ENCODE peak calls at places on chromosomes 11 and 22, in six cellular contexts. One of them, this sample, is unnamed.
A peak's percentile ranks its signal among the peaks of the same experiment; 100 is the strongest.

GRCh38 chr11:27861706-27862430 is 161.6 kb upstream of the BDNF start:
- DNase-seq in bronchial epithelial cell: peak; percentile 88
- DNase-seq in cardiac muscle cell: no peak
- DNase-seq in Panc1: no peak
- DNase-seq in stomach: no peak
- DNase-seq in lower lobe of right lung: no peak
- DNase-seq in this sample: peak; percentile 52

GRCh38 chr11:69471329-69472052 is 10.0 kb upstream of the LINC01488 start:
- DNase-seq in bronchial epithelial cell: no peak
- DNase-seq in cardiac muscle cell: no peak
- DNase-seq in lower lobe of right lung: peak; percentile 31
- DNase-seq in Panc1: no peak
- DNase-seq in stomach: no peak
- DNase-seq in this sample: no peak

GRCh38 chr22:46029574-46030200 is 52.7 kb upstream of the WNT7B start:
- DNase-seq in stomach: no peak
- DNase-seq in bronchial epithelial cell: no peak
- DNase-seq in lower lobe of right lung: peak; percentile 12
- DNase-seq in Panc1: no peak
- DNase-seq in cardiac muscle cell: no peak
- DNase-seq in this sample: no peak

GRCh38 chr11:77340501-77340900 is 39.0 kb upstream of the GDPD4 start:
- DNase-seq in stomach: no peak
- DNase-seq in Panc1: no peak
- DNase-seq in bronchial epithelial cell: no peak
- DNase-seq in lower lobe of right lung: no peak
- DNase-seq in cardiac muscle cell: no peak
- DNase-seq in this sample: no peak

GRCh38 chr11:121249039-121249663 is 43.4 kb upstream of the SC5D start:
- DNase-seq in cardiac muscle cell: peak; percentile 53
- DNase-seq in Panc1: peak; percentile 17
- DNase-seq in stomach: no peak
- DNase-seq in lower lobe of right lung: no peak
- DNase-seq in bronchial epithelial cell: peak; percentile 65
- DNase-seq in this sample: no peak

GRCh38 chr11:130431337-130431773 is 2.9 kb upstream of the ADAMTS8 start:
- DNase-seq in cardiac muscle cell: peak; percentile 87
- DNase-seq in Panc1: no peak
- DNase-seq in bronchial epithelial cell: peak; percentile 68
- DNase-seq in lower lobe of right lung: peak; percentile 74
- DNase-seq in stomach: peak; percentile 83
- DNase-seq in this sample: no peak

GRCh38 chr11:3087821-3088800 is 30.9 kb upstream of the CARS1 start:
- DNase-seq in Panc1: no peak
- DNase-seq in cardiac muscle cell: no peak
- DNase-seq in stomach: no peak
- DNase-seq in bronchial epithelial cell: peak; percentile 47
- DNase-seq in lower lobe of right lung: no peak
- DNase-seq in this sample: no peak

GRCh38 chr11:57406337-57406904 is 16.0 kb upstream of the PRG2 start:
- DNase-seq in stomach: no peak
- DNase-seq in bronchial epithelial cell: peak; percentile 20
- DNase-seq in cardiac muscle cell: no peak
- DNase-seq in Panc1: no peak
- DNase-seq in lower lobe of right lung: no peak
- DNase-seq in this sample: no peak

GRCh38 chr11:85752201-85752889 is 58.6 kb downstream of the SYTL2 start:
- DNase-seq in bronchial epithelial cell: no peak
- DNase-seq in cardiac muscle cell: no peak
- DNase-seq in Panc1: no peak
- DNase-seq in lower lobe of right lung: no peak
- DNase-seq in stomach: no peak
- DNase-seq in this sample: no peak

GRCh38 chr22:35258144-35258988 is 1.1 kb downstream of the HMGXB4 start:
- DNase-seq in bronchial epithelial cell: peak; percentile 21
- DNase-seq in stomach: no peak
- DNase-seq in lower lobe of right lung: no peak
- DNase-seq in cardiac muscle cell: peak; percentile 30
- DNase-seq in Panc1: no peak
- DNase-seq in this sample: no peak

GRCh38 chr22:46122511-46122971 is 27.8 kb upstream of the PPARA start:
- DNase-seq in stomach: peak; percentile 76
- DNase-seq in lower lobe of right lung: peak; percentile 84
- DNase-seq in cardiac muscle cell: peak; percentile 80
- DNase-seq in Panc1: no peak
- DNase-seq in bronchial epithelial cell: no peak
- DNase-seq in this sample: no peak

GRCh38 chr11:96015911-96016565 is 92.1 kb upstream of the MTMR2 start:
- DNase-seq in stomach: no peak
- DNase-seq in bronchial epithelial cell: no peak
- DNase-seq in Panc1: no peak
- DNase-seq in lower lobe of right lung: no peak
- DNase-seq in cardiac muscle cell: no peak
- DNase-seq in this sample: no peak

GRCh38 chr11:122634507-122634906 is 21.0 kb upstream of the UBASH3B start:
- DNase-seq in lower lobe of right lung: peak; percentile 49
- DNase-seq in stomach: peak; percentile 26
- DNase-seq in bronchial epithelial cell: no peak
- DNase-seq in Panc1: no peak
- DNase-seq in cardiac muscle cell: no peak
- DNase-seq in this sample: peak; percentile 83

GRCh38 chr22:45863981-45864751 is 112.8 kb downstream of the WNT7B start:
- DNase-seq in Panc1: peak; percentile 43
- DNase-seq in lower lobe of right lung: peak; percentile 77
- DNase-seq in stomach: peak; percentile 77
- DNase-seq in bronchial epithelial cell: peak; percentile 78
- DNase-seq in cardiac muscle cell: peak; percentile 60
- DNase-seq in this sample: peak; percentile 14

GRCh38 chr11:46298699-46299424 is 21.4 kb downstream of the CREB3L1 start:
- DNase-seq in stomach: no peak
- DNase-seq in cardiac muscle cell: no peak
- DNase-seq in lower lobe of right lung: no peak
- DNase-seq in bronchial epithelial cell: peak; percentile 90
- DNase-seq in Panc1: no peak
- DNase-seq in this sample: no peak

DNA sequence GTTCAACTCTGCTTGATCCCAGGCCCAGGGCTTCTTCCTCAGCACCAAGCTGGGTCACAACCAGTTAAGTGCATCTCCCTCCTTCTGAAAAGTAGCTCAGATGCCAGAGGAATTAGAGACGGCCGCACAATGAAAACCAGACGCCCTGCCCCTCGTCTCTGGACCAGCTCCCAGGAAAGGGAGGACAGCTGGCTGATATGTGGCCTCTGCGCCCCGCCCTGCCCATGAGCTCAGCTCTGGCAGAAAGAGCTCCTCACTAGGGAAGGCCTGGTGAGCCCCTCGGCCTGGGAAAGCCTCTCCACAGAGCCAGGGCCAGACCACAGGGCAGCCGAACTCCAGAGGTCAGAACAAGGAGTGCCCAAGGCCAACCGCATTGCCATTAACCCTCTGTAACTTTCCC is 18.1 kb upstream of the SCGB1A1 start:
- DNase-seq in lower lobe of right lung: peak; percentile 67
- DNase-seq in Panc1: no peak
- DNase-seq in bronchial epithelial cell: no peak
- DNase-seq in cardiac muscle cell: peak; percentile 42
- DNase-seq in stomach: peak; percentile 54
- DNase-seq in this sample: peak; percentile 37
- TF ChIP-seq CTCF in lower lobe of right lung: no peak
- TF ChIP-seq CTCF in Panc1: no peak
- TF ChIP-seq CTCF in bronchial epithelial cell: no peak
- TF ChIP-seq CTCF in cardiac muscle cell: no peak
- TF ChIP-seq CTCF in stomach: no peak
- TF ChIP-seq CTCF in this sample: no peak

GRCh38 chr22:39992088-39992826 is 2.5 kb upstream of the FAM83F start:
- DNase-seq in cardiac muscle cell: no peak
- DNase-seq in bronchial epithelial cell: no peak
- DNase-seq in Panc1: no peak
- DNase-seq in lower lobe of right lung: no peak
- DNase-seq in stomach: no peak
- DNase-seq in this sample: no peak

GRCh38 chr22:39995346-39996252 is 845 bp downstream of the FAM83F start:
- DNase-seq in Panc1: no peak
- DNase-seq in stomach: peak; percentile 51
- DNase-seq in lower lobe of right lung: no peak
- DNase-seq in bronchial epithelial cell: no peak
- DNase-seq in cardiac muscle cell: no peak
- DNase-seq in this sample: no peak

GRCh38 chr22:39996732-39997131 is 2.0 kb downstream of the FAM83F start:
- DNase-seq in cardiac muscle cell: no peak
- DNase-seq in Panc1: no peak
- DNase-seq in stomach: no peak
- DNase-seq in bronchial epithelial cell: peak; percentile 51
- DNase-seq in lower lobe of right lung: no peak
- DNase-seq in this sample: no peak

GRCh38 chr22:39994046-39994565 is 648 bp upstream of the FAM83F start:
- DNase-seq in lower lobe of right lung: no peak
- DNase-seq in bronchial epithelial cell: peak; percentile 78
- DNase-seq in stomach: no peak
- DNase-seq in cardiac muscle cell: no peak
- DNase-seq in Panc1: no peak
- DNase-seq in this sample: no peak

GRCh38 chr22:39994566-39995345 is at the start of gene FAM83F:
- DNase-seq in Panc1: no peak
- DNase-seq in stomach: peak; percentile 73
- DNase-seq in lower lobe of right lung: peak; percentile 58
- DNase-seq in cardiac muscle cell: no peak
- DNase-seq in bronchial epithelial cell: no peak
- DNase-seq in this sample: no peak
- H3K4me3 ChIP-seq in Panc1: no peak within 1 kb of the TSS
- H3K4me3 ChIP-seq in stomach: peak within 1 kb of the TSS; percentile 52
- H3K4me3 ChIP-seq in lower lobe of right lung: peak within 1 kb of the TSS; percentile 43
- H3K4me3 ChIP-seq in cardiac muscle cell: no peak within 1 kb of the TSS
- H3K4me3 ChIP-seq in bronchial epithelial cell: peak within 1 kb of the TSS; percentile 92
- H3K4me3 ChIP-seq in this sample: no peak within 1 kb of the TSS

DNA sequence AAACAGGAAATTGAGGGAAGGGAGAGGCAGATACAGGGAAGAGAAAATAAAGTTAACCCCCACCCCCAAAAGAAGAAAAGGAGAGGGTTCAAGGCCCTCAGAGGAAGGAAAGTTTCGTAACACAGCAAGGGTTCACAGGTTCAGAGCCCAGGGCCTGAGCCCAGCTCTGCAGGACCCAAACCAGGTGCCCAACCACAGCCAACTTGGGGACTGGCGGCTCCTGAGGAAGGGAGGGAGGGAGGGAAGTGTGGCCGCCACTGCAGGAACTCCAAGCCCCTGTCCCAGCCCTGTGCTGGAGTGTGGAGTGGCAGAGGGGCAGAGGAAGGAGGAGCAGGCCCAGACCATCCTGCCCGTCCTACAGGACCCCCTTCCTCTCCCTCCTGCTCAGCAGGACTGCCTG is 59.2 kb downstream of the ELFN2 start:
- DNase-seq in Panc1: no peak
- DNase-seq in lower lobe of right lung: no peak
- DNase-seq in bronchial epithelial cell: no peak
- DNase-seq in cardiac muscle cell: no peak
- DNase-seq in stomach: no peak
- DNase-seq in this sample: no peak
- TF ChIP-seq CTCF in Panc1: no peak
- TF ChIP-seq CTCF in lower lobe of right lung: no peak
- TF ChIP-seq CTCF in bronchial epithelial cell: no peak
- TF ChIP-seq CTCF in cardiac muscle cell: no peak
- TF ChIP-seq CTCF in stomach: no peak
- TF ChIP-seq CTCF in this sample: no peak

GRCh38 chr11:48002565-48002964 is 22.2 kb downstream of the PTPRJ start:
- DNase-seq in Panc1: no peak
- DNase-seq in cardiac muscle cell: no peak
- DNase-seq in stomach: no peak
- DNase-seq in bronchial epithelial cell: no peak
- DNase-seq in lower lobe of right lung: peak; percentile 9
- DNase-seq in this sample: no peak
- H3K4me3 ChIP-seq in Panc1: no peak overlapping the region
- H3K4me3 ChIP-seq in cardiac muscle cell: no peak overlapping the region
- H3K4me3 ChIP-seq in stomach: no peak overlapping the region
- H3K4me3 ChIP-seq in bronchial epithelial cell: no peak overlapping the region
- H3K4me3 ChIP-seq in lower lobe of right lung: no peak overlapping the region
- H3K4me3 ChIP-seq in this sample: no peak overlapping the region

GRCh38 chr22:20018001-20018400 is 1.4 kb upstream of the ARVCF start:
- DNase-seq in bronchial epithelial cell: no peak
- DNase-seq in cardiac muscle cell: no peak
- DNase-seq in stomach: no peak
- DNase-seq in Panc1: no peak
- DNase-seq in lower lobe of right lung: no peak
- DNase-seq in this sample: no peak

GRCh38 chr22:20017622-20017958 is 967 bp upstream of the ARVCF start:
- DNase-seq in lower lobe of right lung: no peak
- DNase-seq in cardiac muscle cell: no peak
- DNase-seq in bronchial epithelial cell: no peak
- DNase-seq in stomach: no peak
- DNase-seq in Panc1: no peak
- DNase-seq in this sample: no peak

GRCh38 chr22:20015971-20016733 is 471 bp downstream of the ARVCF start:
- DNase-seq in lower lobe of right lung: peak; percentile 71
- DNase-seq in bronchial epithelial cell: no peak
- DNase-seq in stomach: peak; percentile 47
- DNase-seq in Panc1: no peak
- DNase-seq in cardiac muscle cell: peak; percentile 62
- DNase-seq in this sample: no peak

GRCh38 chr22:20015187-20015625 is 1.4 kb downstream of the ARVCF start:
- DNase-seq in bronchial epithelial cell: no peak
- DNase-seq in stomach: no peak
- DNase-seq in lower lobe of right lung: no peak
- DNase-seq in cardiac muscle cell: no peak
- DNase-seq in Panc1: no peak
- DNase-seq in this sample: no peak

DNA sequence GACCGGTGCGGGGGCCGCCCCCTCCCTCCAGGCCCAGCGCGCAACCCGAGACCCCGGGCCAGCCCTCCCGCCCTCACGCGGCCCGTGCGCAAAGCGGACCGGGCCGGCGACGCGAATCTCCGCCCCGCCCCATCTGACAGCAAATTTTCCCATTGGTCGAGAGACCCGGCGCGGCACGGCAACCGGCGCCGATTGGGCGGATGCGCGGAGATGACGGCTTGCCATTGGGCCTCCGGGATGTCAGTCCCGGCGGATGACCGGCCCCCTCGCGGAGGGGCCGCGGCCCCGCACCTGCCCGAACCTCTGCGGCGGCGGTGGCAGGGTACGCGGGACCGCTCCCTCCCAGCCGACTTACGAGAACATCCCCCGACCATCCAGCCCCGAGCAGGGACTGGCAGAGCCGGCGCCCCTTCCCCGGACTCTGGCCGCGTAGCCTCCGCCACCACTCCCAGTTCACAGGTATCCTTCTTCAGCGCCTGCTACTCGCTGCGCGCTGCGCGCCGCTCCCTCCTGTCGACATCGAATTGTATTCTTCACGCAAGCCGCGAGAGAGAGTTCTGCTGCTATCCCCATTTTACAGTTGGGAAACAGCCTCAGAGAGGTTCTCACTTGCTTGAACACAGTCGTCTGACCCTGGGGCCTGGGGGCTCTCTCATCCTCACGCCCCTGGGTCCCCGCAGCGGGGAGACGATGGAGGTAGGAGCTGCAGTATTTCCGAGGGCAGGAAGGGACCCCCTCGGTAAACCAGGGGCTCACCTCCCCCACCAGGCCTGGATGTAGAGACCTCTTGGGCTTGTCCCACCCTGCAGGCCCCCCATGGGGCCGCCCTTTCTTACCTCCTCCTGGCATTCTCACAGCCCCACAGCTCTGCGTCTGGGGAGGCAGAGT is at the start of gene ARVCF:
- DNase-seq in lower lobe of right lung: peak; percentile 90
- DNase-seq in Panc1: no peak
- DNase-seq in bronchial epithelial cell: peak; percentile 51
- DNase-seq in cardiac muscle cell: peak; percentile 93
- DNase-seq in stomach: peak; percentile 93
- DNase-seq in this sample: peak; percentile 59
- TF ChIP-seq CTCF in lower lobe of right lung: peak; percentile 11
- TF ChIP-seq CTCF in Panc1: no peak
- TF ChIP-seq CTCF in bronchial epithelial cell: peak; percentile 19
- TF ChIP-seq CTCF in cardiac muscle cell: peak; percentile 10
- TF ChIP-seq CTCF in stomach: peak; percentile 20
- TF ChIP-seq CTCF in this sample: no peak

GRCh38 chr11:73596547-73596946 is 1.4 kb downstream of the FAM168A start:
- DNase-seq in bronchial epithelial cell: no peak
- DNase-seq in stomach: no peak
- DNase-seq in cardiac muscle cell: no peak
- DNase-seq in lower lobe of right lung: no peak
- DNase-seq in Panc1: no peak
- DNase-seq in this sample: no peak
- H3K4me3 ChIP-seq in bronchial epithelial cell: no peak overlapping the region
- H3K4me3 ChIP-seq in stomach: peak overlapping the region; percentile 96
- H3K4me3 ChIP-seq in cardiac muscle cell: peak overlapping the region; percentile 68
- H3K4me3 ChIP-seq in lower lobe of right lung: peak overlapping the region; percentile 86
- H3K4me3 ChIP-seq in Panc1: peak overlapping the region; percentile 58
- H3K4me3 ChIP-seq in this sample: peak overlapping the region; percentile 75

This sample was measured in HFF-Myc.